ENCODE peak calls at places on chromosomes 4 and X, in four cellular contexts. One of them, this sample, is unnamed.

GRCh38 chrX:13778916-13779315 is 38.0 kb downstream of the GPM6B start:
- DNase-seq in foreskin melanocyte: peak; percentile 21
- DNase-seq in substantia nigra: no peak
- DNase-seq in neural crest cell: no peak
- DNase-seq in this sample: no peak

GRCh38 chrX:39764441-39764914 is 333.3 kb downstream of the BCOR start:
- DNase-seq in foreskin melanocyte: no peak
- DNase-seq in substantia nigra: no peak
- DNase-seq in neural crest cell: no peak
- DNase-seq in this sample: no peak

GRCh38 chr4:186167605-186168004 is 23.8 kb upstream of the CYP4V2 start:
- DNase-seq in foreskin melanocyte: no peak
- DNase-seq in substantia nigra: no peak
- DNase-seq in neural crest cell: no peak
- DNase-seq in this sample: no peak

GRCh38 chrX:71941771-71942170 is 31.1 kb downstream of the NHSL2 start:
- DNase-seq in foreskin melanocyte: no peak
- DNase-seq in substantia nigra: no peak
- DNase-seq in neural crest cell: no peak
- DNase-seq in this sample: peak; percentile 67

GRCh38 chr4:148120216-148120615 is 322.0 kb downstream of the NR3C2 start:
- DNase-seq in foreskin melanocyte: no peak
- DNase-seq in substantia nigra: no peak
- DNase-seq in neural crest cell: no peak
- DNase-seq in this sample: no peak

GRCh38 chr4:6409381-6409780 is 63.0 kb downstream of the PPP2R2C start:
- DNase-seq in foreskin melanocyte: no peak
- DNase-seq in substantia nigra: no peak
- DNase-seq in neural crest cell: no peak
- DNase-seq in this sample: no peak

GRCh38 chr4:6910340-6910959 is 824 bp downstream of the TBC1D14 start:
- DNase-seq in foreskin melanocyte: no peak
- DNase-seq in substantia nigra: no peak
- DNase-seq in neural crest cell: no peak
- DNase-seq in this sample: no peak

GRCh38 chr4:16804581-16804980 is 93.9 kb downstream of the LDB2 start:
- DNase-seq in foreskin melanocyte: no peak
- DNase-seq in substantia nigra: no peak
- DNase-seq in neural crest cell: no peak
- DNase-seq in this sample: no peak

GRCh38 chrX:132837126-132837525 is 121.3 kb downstream of the HS6ST2 start:
- DNase-seq in foreskin melanocyte: peak; percentile 63
- DNase-seq in substantia nigra: no peak
- DNase-seq in neural crest cell: no peak
- DNase-seq in this sample: no peak

GRCh38 chr4:135476272-135476671 is 1274.7 kb upstream of the PABPC4L start:
- DNase-seq in foreskin melanocyte: no peak
- DNase-seq in substantia nigra: no peak
- DNase-seq in neural crest cell: no peak
- DNase-seq in this sample: no peak

GRCh38 chrX:56812515-56813105 is 83.6 kb downstream of the NBDY start:
- DNase-seq in foreskin melanocyte: no peak
- DNase-seq in substantia nigra: no peak
- DNase-seq in neural crest cell: no peak
- DNase-seq in this sample: no peak

GRCh38 chrX:79413009-79413408 is 45.9 kb upstream of the ITM2A start:
- DNase-seq in foreskin melanocyte: peak; percentile 1
- DNase-seq in substantia nigra: no peak
- DNase-seq in neural crest cell: no peak
- DNase-seq in this sample: peak; percentile 6

GRCh38 chrX:138704101-138704500 is 7.4 kb downstream of the FGF13 start:
- DNase-seq in foreskin melanocyte: no peak
- DNase-seq in substantia nigra: no peak
- DNase-seq in neural crest cell: no peak
- DNase-seq in this sample: no peak

GRCh38 chr4:5800496-5800895 is 89.5 kb downstream of the EVC start:
- DNase-seq in foreskin melanocyte: no peak
- DNase-seq in substantia nigra: no peak
- DNase-seq in neural crest cell: no peak
- DNase-seq in this sample: no peak

GRCh38 chr4:185265942-185266341 is 56.5 kb downstream of the SNX25 start:
- DNase-seq in foreskin melanocyte: peak; percentile 77
- DNase-seq in substantia nigra: no peak
- DNase-seq in neural crest cell: no peak
- DNase-seq in this sample: no peak